ENCODE peak calls at places on chromosomes 7 and 10, in seven cellular contexts. W, K, M, P, Y, J and R are unnamed samples.

GRCh38 chr7:118183254-118183585 is 744 bp upstream of the LSM8 start:
- DNase-seq in W (no peak), K (no peak), M (no peak), P (no peak), Y (peak), J (no peak), R (no peak)

GRCh38 chr7:32251659-32252058 is 181.5 kb upstream of the PDE1C start:
- DNase-seq in W (no peak), K (no peak), M (no peak), P (no peak), Y (no peak), J (no peak), R (no peak)

GRCh38 chr7:48112431-48113165 is 23.5 kb downstream of the UPP1 start:
- DNase-seq in W (no peak), K (no peak), M (no peak), P (no peak), Y (no peak), J (no peak), R (no peak)

GRCh38 chr7:129911790-129912189 is 41.0 kb downstream of the UBE2H start:
- DNase-seq in W (no peak), K (no peak), M (no peak), P (no peak), Y (no peak), J (no peak), R (no peak)

GRCh38 chr7:43880596-43880995 is 11.3 kb upstream of the MRPS24 start:
- DNase-seq in W (no peak), K (no peak), M (no peak), P (no peak), Y (no peak), J (no peak), R (no peak)

GRCh38 chr7:36366649-36367560 is 22.8 kb upstream of the ANLN start:
- DNase-seq in W (peak), K (peak), M (peak), P (peak), Y (peak), J (peak), R (peak)

GRCh38 chr10:71285180-71285545 is 33.9 kb upstream of the SLC29A3 start:
- DNase-seq in W (peak), K (no peak), M (no peak), P (peak), Y (no peak), J (no peak), R (no peak)

GRCh38 chr7:11153694-11154093 is 180.0 kb downstream of the PHF14 start:
- DNase-seq in W (no peak), K (no peak), M (no peak), P (no peak), Y (no peak), J (no peak), R (no peak)

GRCh38 chr7:89085580-89085979 is 290.0 kb upstream of the TEX47 start:
- DNase-seq in W (no peak), K (no peak), M (no peak), P (no peak), Y (no peak), J (no peak), R (no peak)

GRCh38 chr10:14039968-14040668 is 290.6 kb downstream of the FRMD4A start:
- DNase-seq in W (no peak), K (no peak), M (no peak), P (no peak), Y (no peak), J (no peak), R (no peak)

GRCh38 chr10:74891048-74891447 is 64.6 kb downstream of the KAT6B start:
- DNase-seq in W (no peak), K (no peak), M (no peak), P (no peak), Y (no peak), J (no peak), R (no peak)

GRCh38 chr7:142629588-142630260 is 119.5 kb upstream of the PRSS1 start:
- DNase-seq in W (no peak), K (no peak), M (no peak), P (no peak), Y (no peak), J (no peak), R (no peak)

GRCh38 chr10:33136781-33137180 is 178.8 kb upstream of the ITGB1 start:
- DNase-seq in W (no peak), K (no peak), M (no peak), P (no peak), Y (no peak), J (no peak), R (peak)

GRCh38 chr7:26492816-26493215 is 201.2 kb downstream of the SNX10 start:
- DNase-seq in W (no peak), K (no peak), M (no peak), P (no peak), Y (no peak), J (no peak), R (no peak)

GRCh38 chr7:135748770-135749169 is at the start of gene FAM180A:
- DNase-seq in W (peak), K (peak), M (no peak), P (no peak), Y (no peak), J (no peak), R (no peak)

GRCh38 chr10:67839957-67840356 is 2.0 kb upstream of the DNAJC12 start:
- DNase-seq in W (no peak), K (no peak), M (no peak), P (no peak), Y (no peak), J (no peak), R (no peak)

GRCh38 chr10:73967544-73967943 is 30.4 kb upstream of the VCL start:
- DNase-seq in W (no peak), K (no peak), M (no peak), P (no peak), Y (no peak), J (no peak), R (no peak)

GRCh38 chr10:43200538-43201390 is 62.5 kb downstream of the CSGALNACT2 start:
- DNase-seq in W (no peak), K (peak), M (no peak), P (no peak), Y (peak), J (peak), R (no peak)

GRCh38 chr7:149773446-149774236 is at the start of gene ZNF467:
- DNase-seq in W (peak), K (peak), M (no peak), P (no peak), Y (peak), J (peak), R (no peak)

GRCh38 chr7:104933433-104934074 is 80.5 kb upstream of the KMT2E start:
- DNase-seq in W (no peak), K (no peak), M (no peak), P (no peak), Y (no peak), J (no peak), R (no peak)

GRCh38 chr7:34091330-34091917 is 186.1 kb downstream of the BMPER start:
- DNase-seq in W (peak), K (no peak), M (no peak), P (no peak), Y (no peak), J (no peak), R (peak)

GRCh38 chr10:18362892-18363291 is 222.7 kb downstream of the CACNB2 start:
- DNase-seq in W (no peak), K (no peak), M (no peak), P (no peak), Y (no peak), J (no peak), R (no peak)

GRCh38 chr10:71927669-71928592 is 36.3 kb upstream of the CHST3 start:
- DNase-seq in W (no peak), K (no peak), M (no peak), P (no peak), Y (no peak), J (no peak), R (no peak)

GRCh38 chr7:137992042-137992737 is 9.7 kb downstream of the CREB3L2 start:
- DNase-seq in W (no peak), K (no peak), M (no peak), P (no peak), Y (no peak), J (no peak), R (no peak)

GRCh38 chr7:7565746-7566650 is 686 bp upstream of the MIOS start:
- DNase-seq in W (no peak), K (no peak), M (no peak), P (no peak), Y (peak), J (no peak), R (peak)

GRCh38 chr7:52854681-52855080 is 180.8 kb upstream of the POM121L12 start:
- DNase-seq in W (no peak), K (no peak), M (no peak), P (no peak), Y (no peak), J (no peak), R (no peak)

GRCh38 chr10:96073722-96074121 is 30.3 kb downstream of the CCNJ start:
- DNase-seq in W (no peak), K (no peak), M (no peak), P (no peak), Y (no peak), J (no peak), R (peak)

GRCh38 chr10:133327651-133328357 is 8.9 kb downstream of the CALY start:
- DNase-seq in W (no peak), K (no peak), M (no peak), P (no peak), Y (no peak), J (no peak), R (no peak)

GRCh38 chr10:13257621-13258150 is 23.5 kb upstream of the UCMA start:
- DNase-seq in W (no peak), K (no peak), M (no peak), P (no peak), Y (no peak), J (no peak), R (no peak)

GRCh38 chr7:99374121-99375064 is at the start of gene ARPC1B:
- DNase-seq in W (peak), K (peak), M (no peak), P (peak), Y (peak), J (peak), R (peak)

GRCh38 chr7:17126413-17127374 is 171.8 kb upstream of the AHR start:
- DNase-seq in W (no peak), K (no peak), M (no peak), P (no peak), Y (no peak), J (no peak), R (no peak)

GRCh38 chr10:14926061-14926470 is 27.8 kb downstream of the DCLRE1C start:
- DNase-seq in W (no peak), K (no peak), M (no peak), P (no peak), Y (no peak), J (no peak), R (no peak)

GRCh38 chr10:63718006-63718405 is 196.8 kb downstream of the REEP3 start:
- DNase-seq in W (no peak), K (no peak), M (no peak), P (no peak), Y (no peak), J (no peak), R (no peak)

GRCh38 chr10:46091834-46092522 is 45.9 kb upstream of the MSMB start:
- DNase-seq in W (no peak), K (no peak), M (no peak), P (no peak), Y (peak), J (no peak), R (no peak)

GRCh38 chr10:126216221-126216701 is 172.0 kb downstream of the ADAM12 start:
- DNase-seq in W (no peak), K (peak), M (no peak), P (no peak), Y (no peak), J (no peak), R (no peak)

GRCh38 chr10:110615057-110615630 is 29.0 kb upstream of the RBM20 start:
- DNase-seq in W (no peak), K (no peak), M (no peak), P (no peak), Y (no peak), J (no peak), R (no peak)

GRCh38 chr7:111855161-111855841 is 293.0 kb upstream of the IMMP2L start:
- DNase-seq in W (no peak), K (peak), M (peak), P (no peak), Y (no peak), J (no peak), R (peak)

GRCh38 chr7:105016083-105017075 is 2.4 kb downstream of the KMT2E start:
- DNase-seq in W (no peak), K (no peak), M (no peak), P (no peak), Y (no peak), J (no peak), R (no peak)

GRCh38 chr10:30284860-30285594 is 64.1 kb downstream of the MTPAP start:
- DNase-seq in W (no peak), K (no peak), M (peak), P (no peak), Y (no peak), J (no peak), R (no peak)

GRCh38 chr10:85861513-85862197 is 504.9 kb downstream of the GRID1 start:
- DNase-seq in W (no peak), K (no peak), M (no peak), P (no peak), Y (no peak), J (no peak), R (no peak)
- TF ChIP-seq POLR2A in W (no peak), K (no peak), M (no peak), P (no peak), Y (no peak), J (no peak), R (no peak)

DNA sequence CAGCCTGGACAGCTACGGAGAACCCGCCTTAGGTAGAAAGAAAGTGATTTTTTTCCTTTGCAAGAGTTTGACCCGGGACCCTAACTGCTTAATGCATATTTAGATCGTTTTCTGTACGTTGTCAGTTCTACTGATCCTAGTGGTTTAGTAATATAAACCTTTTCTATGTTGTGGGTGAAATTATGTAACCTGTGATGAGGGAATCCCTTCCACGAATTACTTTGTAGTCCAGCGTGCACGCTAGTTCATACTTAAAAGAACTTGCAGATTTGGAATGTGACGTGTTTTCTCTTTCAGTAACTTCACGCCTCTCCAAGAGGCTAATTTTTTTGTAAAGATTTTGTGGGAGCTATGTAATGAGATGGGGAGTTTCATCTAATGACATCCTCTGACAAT is 705 bp downstream of the SLF2 start:
- DNase-seq in W (no peak), K (no peak), M (no peak), P (no peak), Y (no peak), J (no peak), R (no peak)
- TF ChIP-seq POLR2A in W (no peak), K (no peak), M (no peak), P (no peak), Y (no peak), J (no peak), R (no peak)

GRCh38 chr10:38094158-38094922 is at the start of gene ZNF37A:
- DNase-seq in W (peak), K (peak), M (peak), P (peak), Y (peak), J (peak), R (peak)
- TF ChIP-seq POLR2A in W (no peak), K (peak), M (peak), P (peak), Y (no peak), J (no peak), R (peak)

GRCh38 chr7:30911561-30911969 is at the start of gene AQP1:
- DNase-seq in W (peak), K (peak), M (no peak), P (no peak), Y (no peak), J (peak), R (no peak)
- TF ChIP-seq POLR2A in W (no peak), K (peak), M (no peak), P (no peak), Y (no peak), J (peak), R (no peak)

DNA sequence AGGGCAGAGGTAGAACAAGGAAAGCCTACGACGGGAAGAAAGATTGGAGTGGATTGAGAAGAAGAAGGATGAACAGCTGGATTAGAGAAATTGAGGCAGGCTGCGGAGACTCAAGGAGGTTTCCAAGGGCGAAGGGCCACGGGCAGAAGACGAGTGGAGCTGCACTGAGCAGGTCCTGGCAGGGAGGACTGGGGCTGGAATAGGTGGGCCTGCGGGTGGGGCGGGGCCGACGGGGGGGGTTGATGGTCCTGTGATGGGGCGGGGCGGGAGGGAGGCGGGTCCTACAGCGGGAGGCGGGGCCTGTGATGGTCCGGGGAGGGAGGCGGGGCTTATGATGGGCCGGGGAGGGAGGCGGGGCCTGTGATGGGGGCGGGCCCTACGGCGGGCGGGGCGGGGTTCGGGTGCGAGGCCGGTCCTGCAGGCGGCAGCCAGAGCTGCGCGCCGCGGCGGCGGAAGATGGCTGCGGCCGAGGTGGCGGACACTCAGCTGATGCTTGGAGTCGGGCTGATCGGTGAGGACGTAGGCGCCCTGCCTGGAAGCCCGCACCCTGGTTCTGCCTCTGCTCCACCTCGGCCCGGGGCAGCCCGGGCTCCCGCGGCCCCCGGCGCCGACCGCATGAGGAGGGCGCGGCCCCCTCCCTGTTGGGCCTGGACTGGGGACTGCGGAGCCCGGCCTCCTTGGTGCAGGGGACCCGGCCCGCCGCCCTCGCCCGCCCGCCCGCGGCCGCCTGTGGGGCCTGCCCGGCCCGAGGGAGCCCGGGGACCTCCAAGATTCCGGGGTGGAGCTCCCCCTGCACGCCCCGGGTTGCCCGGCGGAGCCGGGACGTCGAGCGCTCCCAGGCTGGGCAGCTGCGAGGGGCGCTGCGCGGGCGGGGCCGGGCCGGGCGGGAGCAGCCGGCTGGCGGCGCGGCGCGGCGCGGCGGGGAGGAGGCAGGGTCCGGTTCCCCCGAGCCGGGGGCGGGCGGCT is at the start of gene DENND10:
- DNase-seq in W (peak), K (peak), M (no peak), P (peak), Y (peak), J (peak), R (peak)
- TF ChIP-seq POLR2A in W (peak), K (peak), M (peak), P (peak), Y (no peak), J (no peak), R (peak)